ENCODE peak calls at places on chromosomes 11 and 22, in nine cellular contexts. S, I, F, V, A, X, C, B and T are unnamed samples.

GRCh38 chr11:14537134-14537599 is 17.0 kb upstream of the PSMA1 start:
- DNase-seq in F (peak), I (peak), C (no peak), A (no peak), V (no peak), B (peak), X (peak), S (peak), T (no peak)

GRCh38 chr22:23800297-23801237 is 13.8 kb downstream of the SMARCB1 start:
- DNase-seq in I (no peak), A (no peak), S (no peak), B (no peak), X (no peak), C (no peak), V (no peak), F (no peak), T (no peak)

GRCh38 chr11:66543263-66544107 is 2.4 kb downstream of the ZDHHC24 start:
- DNase-seq in I (peak), S (peak), C (peak), B (peak), A (no peak), V (no peak), F (no peak), X (peak), T (peak)

GRCh38 chr11:18321991-18322711 is at the start of the genes GTF2H1 and HPS5:
- DNase-seq in X (peak), A (peak), F (peak), I (peak), S (peak), C (peak), B (peak), V (peak), T (peak)

GRCh38 chr11:44729065-44729464 is 2.3 kb downstream of the TSPAN18 start:
- DNase-seq in S (peak), C (no peak), V (no peak), X (no peak), I (no peak), A (no peak), B (no peak), F (no peak), T (no peak)

GRCh38 chr11:15725246-15725645 is 610.5 kb downstream of the INSC start:
- DNase-seq in I (no peak), A (no peak), S (no peak), V (no peak), F (peak), B (no peak), C (no peak), X (no peak), T (peak)

GRCh38 chr11:1825785-1826451 is 8.9 kb upstream of the SYT8 start:
- DNase-seq in C (no peak), F (no peak), S (no peak), X (no peak), V (no peak), B (no peak), A (no peak), I (no peak), T (no peak)

GRCh38 chr11:100830295-100830694 is 143.2 kb downstream of the ARHGAP42 start:
- DNase-seq in I (no peak), C (no peak), F (peak), B (no peak), A (no peak), X (peak), S (no peak), V (no peak), T (peak)

GRCh38 chr11:44931466-44931865 is 19.2 kb downstream of the TP53I11 start:
- DNase-seq in F (no peak), X (no peak), I (no peak), B (no peak), S (no peak), A (no peak), C (no peak), V (no peak), T (no peak)

GRCh38 chr22:20868225-20868944 is 9.6 kb downstream of the SNAP29 start:
- DNase-seq in I (no peak), F (no peak), B (no peak), V (no peak), S (no peak), C (no peak), A (no peak), X (no peak), T (no peak)

GRCh38 chr11:134725939-134726639 is 314.0 kb upstream of the B3GAT1 start:
- DNase-seq in V (no peak), C (no peak), F (no peak), B (no peak), X (no peak), A (peak), S (peak), I (no peak), T (peak)

GRCh38 chr11:60118333-60118732 is 29.9 kb downstream of the MS4A2 start:
- DNase-seq in C (no peak), A (no peak), X (no peak), S (peak), I (no peak), V (no peak), F (no peak), B (no peak), T (no peak)

GRCh38 chr11:1207451-1208360 is 15.2 kb upstream of the MUC5B start:
- DNase-seq in V (no peak), A (no peak), C (peak), B (no peak), I (no peak), X (no peak), F (no peak), S (no peak), T (peak)